ENCODE peak calls at places on chromosome 22, in eight cellular contexts. W is IMR-90, J is stomach, P is heart left ventricle, F is A549, H is esophagus muscularis mucosa, O is Peyer's patch, X is uterus. S is an unnamed sample.

GRCh38 chr22:32789797-32790620 is 11.5 kb upstream of the TIMP3 start:
- DNase-seq in J (no peak), O (no peak), W (no peak), H (no peak), F (no peak), P (no peak), X (no peak), S (no peak)

GRCh38 chr22:44755000-44755399 is 2.6 kb downstream of the ARHGAP8 start:
- DNase-seq in H (no peak), O (no peak), J (no peak), W (no peak), F (no peak), P (no peak), X (no peak), S (no peak)

GRCh38 chr22:19654338-19654922 is 59.9 kb upstream of the SEPTIN5 start:
- DNase-seq in H (no peak), W (no peak), O (no peak), P (no peak), X (no peak), F (no peak), J (no peak), S (no peak)

GRCh38 chr22:19455585-19456370 is 8.3 kb upstream of the C22orf39 start:
- DNase-seq in X (no peak), W (peak), P (no peak), J (no peak), H (no peak), F (no peak), O (no peak), S (no peak)

GRCh38 chr22:24398409-24398808 is 29.0 kb upstream of the ADORA2A start:
- DNase-seq in O (no peak), F (no peak), W (peak), J (no peak), X (no peak), H (no peak), P (no peak), S (no peak)

GRCh38 chr22:48947636-48948035 is 880.0 kb downstream of the BRD1 start:
- DNase-seq in W (no peak), H (peak), X (no peak), O (no peak), P (no peak), J (no peak), F (no peak), S (no peak)

GRCh38 chr22:23904855-23905254 is 10.7 kb downstream of the MIF start:
- DNase-seq in J (no peak), F (no peak), H (no peak), O (no peak), W (no peak), P (peak), X (no peak), S (no peak)

GRCh38 chr22:44424867-44425351 is 73.1 kb downstream of the RTL6 start:
- DNase-seq in X (no peak), P (no peak), W (no peak), J (no peak), H (no peak), O (no peak), F (no peak), S (no peak)

GRCh38 chr22:19523240-19524169 is 705 bp downstream of the CLDN5 start:
- DNase-seq in X (no peak), P (no peak), H (no peak), J (no peak), F (no peak), O (no peak), W (peak), S (no peak)

GRCh38 chr22:29469755-29470154 is 10.3 kb upstream of the NEFH start:
- DNase-seq in H (no peak), O (no peak), W (no peak), P (no peak), J (no peak), X (no peak), F (no peak), S (no peak)

GRCh38 chr22:47110817-47111443 is 348.5 kb downstream of the TBC1D22A start:
- DNase-seq in F (no peak), W (peak), H (no peak), X (peak), J (no peak), P (no peak), O (no peak), S (no peak)

GRCh38 chr22:19042285-19043110 is 79.7 kb downstream of the DGCR2 start:
- DNase-seq in O (no peak), F (no peak), H (no peak), W (no peak), X (no peak), J (no peak), P (peak), S (no peak)

GRCh38 chr22:27791494-27792241 is 9.9 kb downstream of the MN1 start:
- DNase-seq in X (no peak), P (no peak), H (no peak), O (no peak), F (no peak), W (no peak), J (no peak), S (no peak)

GRCh38 chr22:17085277-17086091 is 684 bp downstream of the IL17RA start:
- DNase-seq in J (peak), X (peak), P (peak), O (peak), W (no peak), H (no peak), F (no peak), S (no peak)

GRCh38 chr22:20131856-20132685 is 467 bp downstream of the ZDHHC8 start:
- DNase-seq in X (peak), H (no peak), W (no peak), O (peak), F (no peak), P (no peak), J (peak), S (no peak)

GRCh38 chr22:24134090-24134846 is 47.0 kb upstream of the SUSD2 start:
- DNase-seq in H (no peak), W (no peak), X (no peak), P (no peak), J (peak), O (peak), F (no peak), S (no peak)

GRCh38 chr22:22691055-22691454 is 46.6 kb downstream of the GGTLC2 start:
- DNase-seq in O (no peak), W (no peak), F (no peak), X (no peak), J (no peak), H (no peak), P (no peak), S (no peak)

GRCh38 chr22:30457964-30458363 is 13.9 kb downstream of the SEC14L3 start:
- DNase-seq in P (no peak), O (no peak), X (no peak), W (peak), H (no peak), F (no peak), J (no peak), S (no peak)

GRCh38 chr22:24039046-24039445 is 27.9 kb downstream of the CABIN1 start:
- DNase-seq in F (no peak), J (no peak), O (no peak), P (no peak), H (no peak), X (no peak), W (no peak), S (no peak)

DNA sequence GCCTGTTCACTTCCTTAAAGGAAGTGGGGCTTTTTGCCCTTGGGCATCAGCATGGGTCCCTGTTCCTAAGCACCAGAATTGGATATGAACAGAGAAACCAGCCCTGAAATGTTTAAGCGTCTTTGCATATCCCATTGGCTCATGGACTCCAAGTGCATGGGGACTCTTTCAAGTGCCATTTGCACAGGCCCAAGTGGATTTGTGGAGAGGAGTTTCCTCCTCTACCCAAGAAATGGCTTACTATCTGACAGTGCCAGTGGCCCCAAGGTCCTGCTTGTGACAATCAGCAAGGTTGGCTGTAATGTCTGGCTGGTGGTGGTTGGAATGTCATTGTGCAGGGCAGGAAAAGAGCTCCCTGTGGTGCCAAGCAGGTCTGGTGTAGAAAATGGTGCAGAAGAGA is 4.0 kb downstream of the TOMM22 start:
- DNase-seq in F (no peak), H (no peak), W (no peak), P (no peak), X (no peak), J (no peak), O (no peak), S (no peak)
- TF ChIP-seq POLR2A in F (no peak), H (no peak), W (no peak), P (no peak), X (no peak), J (no peak), O (no peak), S (no peak)

DNA sequence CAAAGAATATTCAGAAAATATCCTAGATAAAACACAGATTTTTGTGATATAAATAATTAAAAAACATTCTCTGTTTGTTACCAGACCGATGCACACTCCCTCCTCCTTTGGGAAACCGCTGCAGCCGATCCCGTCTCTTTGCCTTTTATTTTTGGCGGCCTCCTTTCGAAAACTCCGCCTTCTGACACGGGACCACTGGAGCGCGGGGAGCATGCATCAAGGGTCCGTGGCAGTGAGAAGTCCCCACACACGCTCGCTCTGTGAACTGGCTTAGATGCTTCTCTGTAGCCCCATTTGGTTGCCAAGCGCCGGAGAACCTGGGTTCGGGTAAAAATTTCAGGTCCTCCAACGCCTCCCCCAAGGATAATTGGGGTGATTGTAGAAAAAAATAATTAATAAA is 17.0 kb downstream of the DDX17 start:
- DNase-seq in F (no peak), O (no peak), J (no peak), W (no peak), H (no peak), P (no peak), X (no peak), S (no peak)
- TF ChIP-seq POLR2A in F (no peak), O (no peak), J (no peak), W (no peak), H (no peak), P (no peak), X (no peak), S (no peak)

GRCh38 chr22:39519681-39520053 is 695 bp upstream of the ATF4 start:
- DNase-seq in W (no peak), O (peak), X (peak), J (peak), H (no peak), P (no peak), F (peak), S (no peak)
- TF ChIP-seq POLR2A in W (no peak), O (peak), X (peak), J (peak), H (peak), P (peak), F (peak), S (peak)

DNA sequence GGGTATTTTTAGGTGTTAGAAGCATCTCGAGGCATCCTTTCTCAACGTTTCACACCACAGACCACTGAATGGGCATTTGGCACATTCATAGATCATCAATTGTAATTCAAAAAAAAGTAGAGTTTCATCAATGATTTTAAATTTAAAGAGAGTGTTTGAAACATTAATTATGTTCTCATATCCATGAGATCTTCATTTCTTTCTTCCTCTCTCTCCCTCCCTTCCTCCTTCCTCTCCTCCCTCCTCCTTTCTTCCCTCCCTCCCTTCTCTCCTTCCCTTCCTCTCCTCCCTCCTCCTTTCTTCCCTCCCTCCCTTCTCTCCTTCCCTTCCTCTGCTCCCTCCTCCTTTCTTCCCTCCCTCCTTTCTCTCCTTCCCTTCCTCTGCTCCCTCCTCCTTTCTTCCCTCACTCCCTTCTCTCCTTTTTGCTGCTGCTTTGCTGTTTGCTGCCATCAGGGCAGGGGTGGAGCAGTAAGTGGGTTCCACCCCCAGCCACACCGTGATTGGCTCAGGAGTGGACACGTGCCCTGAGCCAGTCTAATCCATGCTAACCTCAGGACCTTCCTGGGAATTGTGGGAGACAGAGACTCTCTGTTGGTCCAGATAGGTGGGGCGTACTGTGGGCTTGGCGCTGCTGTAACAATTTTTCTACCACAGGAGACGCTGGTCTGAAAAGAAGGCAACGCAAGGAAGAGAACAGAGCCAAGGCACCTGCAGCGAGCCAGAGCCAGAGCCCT is 33.8 kb upstream of the APOBEC3A start:
- DNase-seq in P (peak), F (peak), H (no peak), J (peak), O (no peak), W (peak), X (peak), S (peak)
- TF ChIP-seq POLR2A in P (peak), F (peak), H (no peak), J (no peak), O (no peak), W (no peak), X (peak), S (peak)

GRCh38 chr22:50306753-50307749 is at the start of gene PLXNB2:
- DNase-seq in P (peak), H (no peak), J (peak), W (peak), O (peak), X (peak), F (peak), S (no peak)
- TF ChIP-seq POLR2A in P (peak), H (no peak), J (no peak), W (peak), O (peak), X (peak), F (peak), S (peak)

DNA sequence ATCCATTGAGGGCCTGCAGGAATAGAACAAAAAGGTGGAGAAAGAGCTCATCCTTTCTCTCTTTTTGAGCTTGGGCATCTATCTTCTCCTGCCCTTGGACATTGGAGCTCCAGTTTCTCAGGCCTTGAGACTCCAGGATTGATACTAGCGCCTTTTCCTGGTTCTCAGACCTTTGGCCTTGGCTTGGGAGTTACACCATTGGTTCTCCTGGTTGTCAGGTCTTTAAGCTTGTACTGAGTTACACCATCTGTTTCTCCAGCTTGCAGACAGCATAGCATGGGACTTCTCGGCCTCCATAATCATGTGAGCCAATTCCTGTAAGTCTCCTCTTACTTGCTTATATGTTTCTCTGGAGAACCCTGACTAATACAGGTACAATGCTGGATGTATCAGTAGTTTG is 72.6 kb downstream of the GRK3 start:
- DNase-seq in J (no peak), H (no peak), X (no peak), P (no peak), O (no peak), W (no peak), F (no peak), S (no peak)
- TF ChIP-seq POLR2A in J (no peak), H (no peak), X (no peak), P (no peak), O (no peak), W (no peak), F (no peak), S (no peak)

GRCh38 chr22:36193171-36193570 is 8.4 kb downstream of the APOL4 start:
- DNase-seq in J (no peak), H (no peak), W (no peak), X (no peak), P (no peak), O (no peak), F (no peak), S (no peak)
- TF ChIP-seq POLR2A in J (no peak), H (no peak), W (no peak), X (no peak), P (no peak), O (no peak), F (no peak), S (no peak)

GRCh38 chr22:33896154-33896800 is 24.0 kb downstream of the LARGE1 start:
- DNase-seq in P (no peak), W (no peak), X (no peak), F (no peak), H (no peak), O (peak), J (no peak), S (no peak)
- TF ChIP-seq POLR2A in P (no peak), W (no peak), X (no peak), F (no peak), H (no peak), O (no peak), J (no peak), S (no peak)

GRCh38 chr22:31662668-31663037 is 638 bp upstream of the PISD start:
- DNase-seq in W (no peak), P (no peak), O (no peak), J (no peak), H (no peak), X (no peak), F (no peak), S (no peak)

GRCh38 chr22:31659246-31659645 is 2.8 kb downstream of the PISD start:
- DNase-seq in P (no peak), H (no peak), W (no peak), X (no peak), O (no peak), J (no peak), F (no peak), S (no peak)

DNA sequence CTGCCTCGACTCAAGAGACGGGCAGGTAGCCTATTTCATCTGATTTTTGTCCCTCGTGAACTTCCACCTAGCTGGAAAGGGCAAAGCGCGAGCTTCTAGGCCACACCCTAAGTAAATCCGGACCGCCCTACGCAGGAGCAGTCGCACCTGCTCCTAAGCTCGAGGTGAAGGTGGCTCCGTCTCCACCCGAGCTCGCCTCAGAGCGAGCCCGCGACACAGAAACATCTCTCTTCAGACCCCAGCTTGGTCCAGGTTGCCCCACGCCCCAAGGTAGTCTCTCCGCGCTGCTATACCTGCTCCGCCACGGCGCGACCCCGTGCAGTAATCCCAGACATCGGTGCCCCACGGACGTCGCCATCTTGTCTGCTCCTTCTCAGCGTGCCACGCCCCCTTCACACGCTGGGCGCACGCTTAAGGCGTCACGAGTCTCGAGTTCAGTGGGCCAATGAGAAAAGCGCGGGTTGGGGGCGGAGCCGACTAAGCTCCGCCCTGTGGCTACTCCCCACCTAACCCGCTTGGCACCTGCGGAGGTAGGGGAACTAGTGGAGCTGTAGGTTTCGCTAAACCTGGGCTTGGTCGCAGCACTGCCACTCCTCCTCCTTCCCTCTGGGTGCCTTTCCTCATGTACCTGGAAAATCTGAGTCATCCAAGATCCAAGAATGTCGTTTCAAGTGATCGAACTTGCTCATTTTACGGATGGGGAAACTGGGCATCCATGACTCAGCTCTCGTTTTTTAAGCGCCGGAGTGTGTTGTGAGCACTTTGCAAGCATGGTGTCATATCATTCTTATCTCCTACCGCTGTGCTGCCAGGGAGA is at the start of gene PISD:
- DNase-seq in J (peak), O (peak), H (peak), F (peak), X (peak), W (peak), P (peak), S (peak)
- TF ChIP-seq POLR2A in J (peak), O (peak), H (no peak), F (peak), X (peak), W (peak), P (peak), S (peak)

GRCh38 chr22:46044718-46045458 is 67.9 kb upstream of the WNT7B start:
- DNase-seq in P (peak), W (no peak), F (no peak), X (peak), H (no peak), O (peak), J (peak), S (no peak)

GRCh38 chr22:46046299-46046685 is 69.3 kb upstream of the WNT7B start:
- DNase-seq in O (no peak), J (no peak), H (no peak), X (peak), P (no peak), F (no peak), W (no peak), S (no peak)

GRCh38 chr22:46045459-46046298 is 68.7 kb upstream of the WNT7B start:
- DNase-seq in X (peak), J (peak), O (no peak), P (no peak), F (no peak), W (no peak), H (no peak), S (no peak)

GRCh38 chr22:46047841-46048595 is 71.1 kb upstream of the WNT7B start:
- DNase-seq in W (no peak), P (no peak), X (peak), O (no peak), H (no peak), J (peak), F (no peak), S (no peak)

GRCh38 chr22:46047226-46047625 is 70.3 kb upstream of the WNT7B start:
- DNase-seq in W (no peak), F (no peak), O (no peak), J (peak), P (no peak), H (no peak), X (peak), S (no peak)
- TF ChIP-seq POLR2A in W (no peak), F (no peak), O (no peak), J (no peak), P (no peak), H (no peak), X (no peak), S (no peak)

S was measured in H54.